ENCODE peak calls at places on chromosomes 7 and 10, in four cellular contexts. One of them, this sample, is unnamed.

GRCh38 chr10:88117869-88118632 is 254.6 kb downstream of the PTEN start:
- DNase-seq in SK-N-SH: no peak
- DNase-seq in endodermal cell: peak
- DNase-seq in right lobe of liver: no peak
- DNase-seq in this sample: no peak

GRCh38 chr7:131493559-131493958 is 62.9 kb downstream of the PODXL start:
- DNase-seq in SK-N-SH: no peak
- DNase-seq in right lobe of liver: no peak
- DNase-seq in endodermal cell: no peak
- DNase-seq in this sample: no peak

GRCh38 chr7:45252248-45252647 is 94.7 kb downstream of the RAMP3 start:
- DNase-seq in endodermal cell: no peak
- DNase-seq in right lobe of liver: no peak
- DNase-seq in SK-N-SH: no peak
- DNase-seq in this sample: no peak

GRCh38 chr7:38374507-38374906 is 101.1 kb upstream of the TARP start:
- DNase-seq in endodermal cell: peak
- DNase-seq in right lobe of liver: no peak
- DNase-seq in SK-N-SH: peak
- DNase-seq in this sample: no peak

GRCh38 chr7:44729949-44730590 is 18.6 kb upstream of the ZMIZ2 start:
- DNase-seq in right lobe of liver: no peak
- DNase-seq in endodermal cell: no peak
- DNase-seq in SK-N-SH: no peak
- DNase-seq in this sample: no peak

GRCh38 chr7:29243777-29244655 is 49.4 kb downstream of the CHN2 start:
- DNase-seq in right lobe of liver: no peak
- DNase-seq in endodermal cell: peak
- DNase-seq in SK-N-SH: no peak
- DNase-seq in this sample: no peak

GRCh38 chr10:117480097-117480496 is 62.4 kb upstream of the EMX2 start:
- DNase-seq in right lobe of liver: no peak
- DNase-seq in SK-N-SH: no peak
- DNase-seq in endodermal cell: no peak
- DNase-seq in this sample: no peak

GRCh38 chr7:19442016-19442785 is 266.6 kb downstream of the POLR1F start:
- DNase-seq in SK-N-SH: peak
- DNase-seq in endodermal cell: peak
- DNase-seq in right lobe of liver: no peak
- DNase-seq in this sample: no peak

GRCh38 chr10:78664929-78665525 is 403.7 kb upstream of the ZMIZ1 start:
- DNase-seq in right lobe of liver: no peak
- DNase-seq in endodermal cell: peak
- DNase-seq in SK-N-SH: no peak
- DNase-seq in this sample: no peak

GRCh38 chr7:33452805-33453502 is 323.6 kb downstream of the BBS9 start:
- DNase-seq in endodermal cell: no peak
- DNase-seq in right lobe of liver: no peak
- DNase-seq in SK-N-SH: no peak
- DNase-seq in this sample: no peak

GRCh38 chr10:114174462-114175190 is 623 bp upstream of the CCDC186 start:
- DNase-seq in SK-N-SH: no peak
- DNase-seq in right lobe of liver: peak
- DNase-seq in endodermal cell: no peak
- DNase-seq in this sample: peak

GRCh38 chr10:132836832-132837540 is 51.0 kb upstream of the NKX6-2 start:
- DNase-seq in SK-N-SH: peak
- DNase-seq in endodermal cell: peak
- DNase-seq in right lobe of liver: no peak
- DNase-seq in this sample: no peak

GRCh38 chr10:46236537-46236887 is 50.3 kb upstream of the ANTXRL start:
- DNase-seq in endodermal cell: peak
- DNase-seq in SK-N-SH: no peak
- DNase-seq in right lobe of liver: no peak
- DNase-seq in this sample: no peak

GRCh38 chr10:102643346-102644065 is 773 bp upstream of the TRIM8 start:
- DNase-seq in endodermal cell: peak
- DNase-seq in SK-N-SH: peak
- DNase-seq in right lobe of liver: peak
- DNase-seq in this sample: peak

GRCh38 chr10:36303896-36304295 is 661.8 kb upstream of the FZD8 start:
- DNase-seq in endodermal cell: no peak
- DNase-seq in SK-N-SH: no peak
- DNase-seq in right lobe of liver: no peak
- DNase-seq in this sample: no peak

GRCh38 chr7:146090023-146090645 is 26.5 kb upstream of the CNTNAP2 start:
- DNase-seq in SK-N-SH: peak
- DNase-seq in right lobe of liver: no peak
- DNase-seq in endodermal cell: no peak
- DNase-seq in this sample: no peak

GRCh38 chr10:44977287-44978212 is 1.1 kb downstream of the DEPP1 start:
- DNase-seq in SK-N-SH: no peak
- DNase-seq in endodermal cell: no peak
- DNase-seq in right lobe of liver: peak
- DNase-seq in this sample: no peak

GRCh38 chr10:42868530-42868929 is 85.9 kb downstream of the BMS1 start:
- DNase-seq in endodermal cell: no peak
- DNase-seq in SK-N-SH: no peak
- DNase-seq in right lobe of liver: no peak
- DNase-seq in this sample: peak

GRCh38 chr7:24591152-24591551 is 17.9 kb downstream of the PALS2 start:
- DNase-seq in SK-N-SH: no peak
- DNase-seq in endodermal cell: no peak
- DNase-seq in right lobe of liver: no peak
- DNase-seq in this sample: no peak

GRCh38 chr7:24582171-24582570 is 8.9 kb downstream of the PALS2 start:
- DNase-seq in endodermal cell: no peak
- DNase-seq in right lobe of liver: no peak
- DNase-seq in SK-N-SH: no peak
- DNase-seq in this sample: no peak

DNA sequence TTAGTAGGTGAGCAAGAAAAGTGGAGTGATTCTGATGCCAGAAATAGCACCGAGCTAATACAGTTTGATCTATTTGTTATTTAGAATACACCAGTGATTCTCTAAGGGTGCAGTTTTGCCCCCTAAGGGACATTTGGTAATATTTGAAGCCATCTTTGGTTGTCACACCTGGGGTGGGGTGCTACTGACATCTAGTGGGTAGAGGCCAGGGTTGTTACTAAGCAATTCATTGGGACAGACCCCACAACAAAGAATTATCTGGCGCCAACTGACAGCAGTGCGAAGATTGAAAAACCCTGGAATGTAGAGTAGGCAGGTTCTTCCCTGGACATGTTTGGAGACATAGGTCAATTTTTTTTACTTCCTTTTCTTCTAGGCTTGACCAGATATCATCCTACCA is 14.6 kb downstream of the PALS2 start:
- DNase-seq in endodermal cell: peak
- DNase-seq in right lobe of liver: no peak
- DNase-seq in SK-N-SH: no peak
- DNase-seq in this sample: no peak
- TF ChIP-seq CTCF in endodermal cell: peak
- TF ChIP-seq CTCF in right lobe of liver: peak
- TF ChIP-seq CTCF in SK-N-SH: peak
- TF ChIP-seq CTCF in this sample: no peak

GRCh38 chr10:35006836-35007235 is 83.3 kb downstream of the CUL2 start:
- DNase-seq in SK-N-SH: no peak
- DNase-seq in endodermal cell: no peak
- DNase-seq in right lobe of liver: no peak
- DNase-seq in this sample: no peak
- H3K27ac ChIP-seq in SK-N-SH: no peak
- H3K27ac ChIP-seq in endodermal cell: no peak
- H3K27ac ChIP-seq in right lobe of liver: no peak
- H3K27ac ChIP-seq in this sample: no peak

GRCh38 chr10:73493781-73494180 is 2.0 kb downstream of the PPP3CB start:
- DNase-seq in endodermal cell: no peak
- DNase-seq in SK-N-SH: no peak
- DNase-seq in right lobe of liver: no peak
- DNase-seq in this sample: no peak
- H3K4me3 ChIP-seq in endodermal cell: peak
- H3K4me3 ChIP-seq in SK-N-SH: peak
- H3K4me3 ChIP-seq in right lobe of liver: no peak
- H3K4me3 ChIP-seq in this sample: no peak

GRCh38 chr10:810351-810846 is 120.9 kb upstream of the DIP2C start:
- DNase-seq in right lobe of liver: no peak
- DNase-seq in SK-N-SH: peak
- DNase-seq in endodermal cell: peak
- DNase-seq in this sample: no peak
- TF ChIP-seq CTCF in right lobe of liver: no peak
- TF ChIP-seq CTCF in SK-N-SH: peak
- TF ChIP-seq CTCF in endodermal cell: peak
- TF ChIP-seq CTCF in this sample: no peak

DNA sequence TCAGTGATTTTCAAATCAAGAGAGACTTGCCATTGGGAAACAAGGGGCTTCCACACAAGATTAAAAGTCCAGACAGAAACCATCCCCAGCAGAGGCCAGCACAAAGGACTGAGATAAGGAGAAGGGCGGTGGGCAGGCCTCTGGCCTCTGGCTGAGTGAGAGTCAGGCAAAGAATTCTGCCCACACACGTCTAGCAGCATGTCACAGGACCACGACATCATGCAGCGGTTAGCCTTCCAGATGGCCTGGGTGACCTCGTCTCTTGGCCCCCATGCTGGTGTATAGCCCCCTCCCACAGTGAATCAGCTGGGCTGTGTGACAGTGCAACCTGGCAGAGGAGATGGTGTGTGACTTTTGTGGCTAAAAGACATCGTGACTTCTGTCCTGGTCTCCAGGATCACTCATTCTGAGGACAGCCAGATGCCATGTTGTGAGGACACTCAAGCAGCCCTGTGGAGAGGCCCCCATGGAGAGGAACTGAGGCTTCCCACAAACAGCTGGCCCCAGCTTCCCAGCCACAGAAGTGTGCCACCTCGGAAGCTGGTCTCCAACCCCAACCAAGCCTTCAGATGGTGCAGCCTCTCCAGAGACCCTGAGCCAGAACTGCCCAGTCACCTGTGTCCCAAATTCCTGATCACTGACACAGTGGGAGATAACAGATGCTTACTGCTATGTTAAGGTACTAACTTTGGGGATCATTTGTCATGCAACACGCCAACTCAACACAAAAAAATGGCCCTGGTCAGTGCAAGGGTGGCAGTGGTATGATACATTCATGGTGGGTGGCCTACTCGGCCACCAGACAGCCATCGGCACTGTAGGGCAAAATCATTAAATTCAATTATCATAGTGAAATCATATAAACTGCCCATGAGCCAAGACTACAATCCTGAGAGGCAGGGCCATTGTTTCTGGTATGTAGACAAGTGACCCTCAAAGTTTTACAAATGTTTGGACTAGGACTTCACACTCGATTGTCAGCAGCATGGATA is 73.2 kb downstream of the TNS3 start:
- DNase-seq in SK-N-SH: peak
- DNase-seq in right lobe of liver: peak
- DNase-seq in endodermal cell: no peak
- DNase-seq in this sample: no peak
- H3K27ac ChIP-seq in SK-N-SH: no peak
- H3K27ac ChIP-seq in right lobe of liver: no peak
- H3K27ac ChIP-seq in endodermal cell: peak
- H3K27ac ChIP-seq in this sample: no peak

DNA sequence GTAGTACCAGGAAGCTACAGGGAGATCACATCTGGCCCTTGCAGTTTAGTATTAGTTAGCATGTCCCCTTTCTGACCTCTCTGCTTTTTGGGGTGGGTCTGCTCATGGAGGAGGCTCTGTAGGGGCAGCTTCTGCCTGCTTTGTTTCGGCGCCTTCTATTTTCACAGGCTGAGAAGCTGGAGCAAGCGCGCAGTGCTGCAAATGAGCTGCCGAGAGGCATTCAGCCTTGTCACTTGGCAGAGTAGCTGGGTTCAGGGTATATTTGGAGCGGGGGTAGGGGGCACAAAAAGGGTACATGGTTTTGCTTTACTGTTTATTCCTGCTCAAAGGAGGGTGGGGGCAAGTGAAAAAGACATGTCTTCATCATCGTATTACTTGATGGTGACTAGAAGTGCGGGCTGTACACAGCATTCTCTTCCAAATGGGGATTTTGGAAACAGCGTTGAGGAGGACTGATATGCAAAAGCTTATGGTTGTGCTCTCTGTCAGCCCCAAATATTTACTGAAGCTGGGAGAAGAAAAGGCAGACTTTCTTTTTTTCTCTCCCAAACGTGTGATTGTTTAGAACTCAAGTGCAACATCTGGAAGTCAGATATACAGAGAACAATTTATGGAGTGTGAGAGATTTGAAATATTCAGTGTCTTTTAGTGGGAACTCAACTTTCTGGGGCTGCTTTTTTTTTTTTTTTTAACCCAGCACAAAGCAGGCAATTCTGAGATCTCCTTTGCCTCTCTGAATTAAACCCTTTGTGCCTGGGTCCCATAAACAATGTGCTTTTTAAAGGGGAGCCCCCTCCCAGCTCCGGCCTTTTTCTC is 146.5 kb downstream of the CELF2 start:
- DNase-seq in right lobe of liver: no peak
- DNase-seq in SK-N-SH: no peak
- DNase-seq in endodermal cell: no peak
- DNase-seq in this sample: no peak
- H3K4me3 ChIP-seq in right lobe of liver: no peak
- H3K4me3 ChIP-seq in SK-N-SH: no peak
- H3K4me3 ChIP-seq in endodermal cell: no peak
- H3K4me3 ChIP-seq in this sample: no peak

DNA sequence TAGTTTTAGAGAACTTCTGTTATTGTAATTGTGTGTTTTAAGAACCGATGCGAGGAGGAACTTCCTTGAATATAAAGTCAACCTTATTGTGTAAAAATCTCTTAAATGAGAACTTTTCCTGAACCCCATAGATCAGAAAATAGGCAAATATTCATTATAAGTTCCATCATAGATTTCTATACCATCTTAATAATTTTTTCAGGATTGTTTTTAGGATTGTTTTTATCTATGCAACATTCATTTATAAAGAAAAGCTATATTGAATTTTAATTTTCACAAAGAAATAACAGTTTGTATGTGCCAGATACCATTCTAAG is 1.7 kb upstream of the SMNDC1 start:
- DNase-seq in right lobe of liver: no peak
- DNase-seq in endodermal cell: no peak
- DNase-seq in SK-N-SH: no peak
- DNase-seq in this sample: no peak
- TF ChIP-seq CTCF in right lobe of liver: no peak
- TF ChIP-seq CTCF in endodermal cell: no peak
- TF ChIP-seq CTCF in SK-N-SH: no peak
- TF ChIP-seq CTCF in this sample: no peak

GRCh38 chr10:121514141-121514865 is 83.9 kb downstream of the FGFR2 start:
- DNase-seq in right lobe of liver: no peak
- DNase-seq in SK-N-SH: no peak
- DNase-seq in endodermal cell: no peak
- DNase-seq in this sample: no peak
- H3K27ac ChIP-seq in right lobe of liver: no peak
- H3K27ac ChIP-seq in SK-N-SH: no peak
- H3K27ac ChIP-seq in endodermal cell: no peak
- H3K27ac ChIP-seq in this sample: no peak

This sample was measured in left lung.